ENCODE peak calls at places on chromosome 22, in nine cellular contexts. One of them, this sample, is unnamed.

GRCh38 chr22:19037282-19038163 is 84.7 kb downstream of the DGCR2 start:
- DNase-seq in thoracic aorta: no peak
- DNase-seq in coronary artery: no peak
- DNase-seq in neural progenitor cell: no peak
- DNase-seq in Caco-2: no peak
- DNase-seq in upper lobe of right lung: peak
- DNase-seq in fibroblast of mammary gland: no peak
- DNase-seq in AG10803: no peak
- DNase-seq in fibroblast of lung: no peak
- DNase-seq in this sample: no peak

GRCh38 chr22:20464096-20464614 is 26.5 kb upstream of the SCARF2 start:
- DNase-seq in thoracic aorta: no peak
- DNase-seq in coronary artery: no peak
- DNase-seq in neural progenitor cell: no peak
- DNase-seq in Caco-2: no peak
- DNase-seq in upper lobe of right lung: peak
- DNase-seq in fibroblast of mammary gland: no peak
- DNase-seq in AG10803: no peak
- DNase-seq in fibroblast of lung: no peak
- DNase-seq in this sample: no peak

GRCh38 chr22:20847318-20847822 is 11.2 kb downstream of the PI4KA start:
- DNase-seq in thoracic aorta: no peak
- DNase-seq in coronary artery: no peak
- DNase-seq in neural progenitor cell: no peak
- DNase-seq in Caco-2: no peak
- DNase-seq in upper lobe of right lung: no peak
- DNase-seq in fibroblast of mammary gland: no peak
- DNase-seq in AG10803: no peak
- DNase-seq in fibroblast of lung: no peak
- DNase-seq in this sample: no peak

GRCh38 chr22:18031670-18032454 is 7.5 kb upstream of the MICAL3 start:
- DNase-seq in thoracic aorta: no peak
- DNase-seq in coronary artery: no peak
- DNase-seq in neural progenitor cell: no peak
- DNase-seq in Caco-2: no peak
- DNase-seq in upper lobe of right lung: no peak
- DNase-seq in fibroblast of mammary gland: peak
- DNase-seq in AG10803: peak
- DNase-seq in fibroblast of lung: peak
- DNase-seq in this sample: peak

GRCh38 chr22:31122532-31123291 is at the start of gene INPP5J:
- DNase-seq in thoracic aorta: no peak
- DNase-seq in coronary artery: no peak
- DNase-seq in neural progenitor cell: peak
- DNase-seq in Caco-2: peak
- DNase-seq in upper lobe of right lung: peak
- DNase-seq in fibroblast of mammary gland: peak
- DNase-seq in AG10803: no peak
- DNase-seq in fibroblast of lung: peak
- DNase-seq in this sample: peak

GRCh38 chr22:18994780-18995711 is 59.0 kb upstream of the PRODH start:
- DNase-seq in thoracic aorta: no peak
- DNase-seq in coronary artery: peak
- DNase-seq in neural progenitor cell: peak
- DNase-seq in Caco-2: peak
- DNase-seq in upper lobe of right lung: peak
- DNase-seq in fibroblast of mammary gland: no peak
- DNase-seq in AG10803: no peak
- DNase-seq in fibroblast of lung: no peak
- DNase-seq in this sample: no peak

GRCh38 chr22:20080445-20080775 is 369 bp downstream of the DGCR8 start:
- DNase-seq in thoracic aorta: peak
- DNase-seq in coronary artery: no peak
- DNase-seq in neural progenitor cell: peak
- DNase-seq in Caco-2: peak
- DNase-seq in upper lobe of right lung: peak
- DNase-seq in fibroblast of mammary gland: peak
- DNase-seq in AG10803: peak
- DNase-seq in fibroblast of lung: peak
- DNase-seq in this sample: peak

GRCh38 chr22:31091106-31091975 is 10.2 kb downstream of the SMTN start:
- DNase-seq in thoracic aorta: no peak
- DNase-seq in coronary artery: peak
- DNase-seq in neural progenitor cell: no peak
- DNase-seq in Caco-2: no peak
- DNase-seq in upper lobe of right lung: no peak
- DNase-seq in fibroblast of mammary gland: no peak
- DNase-seq in AG10803: no peak
- DNase-seq in fibroblast of lung: no peak
- DNase-seq in this sample: no peak

DNA sequence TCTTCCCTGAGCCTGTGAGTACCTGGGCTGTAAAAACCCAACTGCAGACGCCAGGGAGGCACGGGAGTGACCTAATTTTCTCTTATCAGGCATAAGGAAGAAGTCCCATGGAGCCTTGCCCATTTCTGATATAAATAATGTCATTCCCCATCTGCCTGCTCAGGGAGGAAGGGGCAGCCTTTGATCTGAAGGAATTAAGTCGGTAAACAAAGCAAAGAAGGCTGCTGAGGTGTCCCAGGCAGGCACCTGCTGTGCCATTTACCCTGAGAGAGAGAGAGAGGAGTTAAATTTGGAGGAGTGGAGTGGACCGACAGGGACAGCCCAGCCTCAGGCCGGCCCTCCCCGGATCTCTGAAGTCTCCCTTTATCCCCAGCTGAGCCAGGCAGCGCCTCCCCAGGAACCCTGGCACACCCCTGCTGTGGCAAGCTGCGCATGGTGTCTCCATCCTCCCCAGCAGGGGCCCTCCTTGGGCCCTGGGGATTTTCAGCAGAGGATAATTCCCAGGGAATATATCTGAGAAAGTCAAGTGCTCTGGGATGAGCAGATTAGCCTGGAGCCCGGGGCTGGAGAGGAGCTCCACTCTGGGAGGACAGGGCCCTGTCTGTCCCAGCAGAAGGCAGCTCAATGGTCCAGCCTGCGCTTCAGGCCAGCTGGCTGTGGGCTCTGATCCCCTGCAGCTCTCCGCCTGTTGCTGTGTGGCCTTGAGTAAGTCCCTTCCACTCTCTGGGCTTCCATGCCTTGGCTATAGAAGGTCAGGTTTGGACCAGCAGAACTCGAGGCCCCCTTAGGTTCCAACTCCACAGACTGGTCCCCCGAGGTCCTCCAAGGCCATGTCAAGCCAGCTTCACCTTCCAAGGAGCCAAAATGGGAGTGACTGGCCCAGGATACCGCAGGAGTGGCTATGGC is 17.5 kb upstream of the CABP7 start:
- DNase-seq in thoracic aorta: no peak
- DNase-seq in coronary artery: no peak
- DNase-seq in neural progenitor cell: peak
- DNase-seq in Caco-2: peak
- DNase-seq in upper lobe of right lung: no peak
- DNase-seq in fibroblast of mammary gland: no peak
- DNase-seq in AG10803: no peak
- DNase-seq in fibroblast of lung: no peak
- DNase-seq in this sample: no peak
- TF ChIP-seq CTCF in thoracic aorta: no peak
- TF ChIP-seq CTCF in coronary artery: no peak
- TF ChIP-seq CTCF in neural progenitor cell: no peak
- TF ChIP-seq CTCF in Caco-2: no peak
- TF ChIP-seq CTCF in upper lobe of right lung: no peak
- TF ChIP-seq CTCF in fibroblast of mammary gland: no peak
- TF ChIP-seq CTCF in AG10803: peak
- TF ChIP-seq CTCF in fibroblast of lung: no peak
- TF ChIP-seq CTCF in this sample: no peak

DNA sequence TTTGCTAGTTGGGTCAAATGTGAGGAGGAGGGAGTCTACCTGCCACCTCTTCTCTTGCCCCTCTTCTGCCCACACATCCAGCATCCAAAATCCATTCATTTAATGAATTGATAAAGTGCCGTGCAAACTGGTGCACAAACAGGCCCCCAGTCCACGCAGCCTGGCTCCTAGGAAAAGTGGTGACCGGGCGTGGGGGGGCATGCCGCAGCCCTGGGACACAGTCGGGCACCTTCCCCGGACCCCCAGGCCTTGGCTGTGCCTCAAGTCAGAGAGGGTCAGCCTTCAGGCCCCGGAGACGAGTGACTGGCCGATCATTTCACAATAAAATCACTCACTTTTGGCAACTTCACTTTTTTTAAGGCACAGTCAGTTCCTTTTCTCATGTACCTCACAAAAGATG is 8.1 kb downstream of the CDPF1 start:
- DNase-seq in thoracic aorta: no peak
- DNase-seq in coronary artery: no peak
- DNase-seq in neural progenitor cell: no peak
- DNase-seq in Caco-2: no peak
- DNase-seq in upper lobe of right lung: no peak
- DNase-seq in fibroblast of mammary gland: no peak
- DNase-seq in AG10803: no peak
- DNase-seq in fibroblast of lung: no peak
- DNase-seq in this sample: no peak
- H3K4me3 ChIP-seq in thoracic aorta: no peak
- H3K4me3 ChIP-seq in coronary artery: no peak
- H3K4me3 ChIP-seq in neural progenitor cell: no peak
- H3K4me3 ChIP-seq in Caco-2: no peak
- H3K4me3 ChIP-seq in upper lobe of right lung: no peak
- H3K4me3 ChIP-seq in fibroblast of mammary gland: no peak
- H3K4me3 ChIP-seq in AG10803: no peak
- H3K4me3 ChIP-seq in fibroblast of lung: no peak
- H3K4me3 ChIP-seq in this sample: no peak

GRCh38 chr22:46007848-46008261 is 30.9 kb upstream of the WNT7B start:
- DNase-seq in thoracic aorta: peak
- DNase-seq in coronary artery: peak
- DNase-seq in neural progenitor cell: no peak
- DNase-seq in Caco-2: no peak
- DNase-seq in upper lobe of right lung: peak
- DNase-seq in fibroblast of mammary gland: peak
- DNase-seq in AG10803: peak
- DNase-seq in fibroblast of lung: peak
- DNase-seq in this sample: peak
- TF ChIP-seq CTCF in thoracic aorta: no peak
- TF ChIP-seq CTCF in coronary artery: no peak
- TF ChIP-seq CTCF in neural progenitor cell: no peak
- TF ChIP-seq CTCF in Caco-2: no peak
- TF ChIP-seq CTCF in upper lobe of right lung: no peak
- TF ChIP-seq CTCF in fibroblast of mammary gland: no peak
- TF ChIP-seq CTCF in AG10803: no peak
- TF ChIP-seq CTCF in fibroblast of lung: no peak
- TF ChIP-seq CTCF in this sample: no peak

DNA sequence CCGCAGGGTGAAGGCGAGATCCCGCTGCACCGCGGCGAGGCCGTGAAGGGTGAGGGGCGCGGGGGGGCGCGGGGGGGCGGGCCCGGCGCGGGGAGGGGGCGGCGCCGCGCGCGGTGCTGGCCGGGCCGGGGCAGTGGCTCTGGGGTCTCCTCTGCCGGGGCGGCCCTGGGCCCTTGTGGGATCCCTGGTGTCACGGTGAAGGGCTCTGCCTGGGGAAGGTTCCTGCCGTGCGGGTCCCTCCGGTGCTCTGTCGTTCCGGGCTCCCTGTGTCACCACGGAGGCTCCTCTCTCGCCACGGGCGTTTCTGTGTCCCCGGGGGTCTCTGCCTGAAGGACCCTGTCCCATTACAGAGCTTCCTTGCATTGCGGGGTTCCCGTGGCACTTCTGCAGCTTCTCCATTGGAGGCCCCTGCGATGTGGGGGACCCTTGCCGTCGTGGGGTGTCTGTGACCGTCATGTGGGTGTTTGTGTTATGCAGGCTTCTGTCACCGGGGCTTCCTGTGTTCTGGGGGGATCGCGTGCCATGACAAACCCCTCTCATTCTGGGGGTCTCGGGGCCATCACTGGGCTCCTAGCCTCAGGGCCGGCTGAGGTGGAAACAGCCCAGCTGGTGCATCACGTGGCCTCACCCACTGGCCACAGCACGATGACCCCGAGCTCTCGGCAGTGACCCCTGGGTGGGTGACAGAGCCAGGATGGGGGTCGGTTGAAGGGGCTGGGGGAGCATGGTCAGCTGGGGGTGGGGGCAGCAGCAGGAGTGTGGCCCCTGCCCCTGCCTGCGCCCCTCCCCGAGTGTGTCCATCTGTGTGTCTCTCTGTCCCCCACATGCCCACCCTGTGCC is 25.3 kb downstream of the SHANK3 start:
- DNase-seq in thoracic aorta: no peak
- DNase-seq in coronary artery: no peak
- DNase-seq in neural progenitor cell: no peak
- DNase-seq in Caco-2: no peak
- DNase-seq in upper lobe of right lung: peak
- DNase-seq in fibroblast of mammary gland: no peak
- DNase-seq in AG10803: no peak
- DNase-seq in fibroblast of lung: no peak
- DNase-seq in this sample: no peak
- H3K4me3 ChIP-seq in thoracic aorta: no peak
- H3K4me3 ChIP-seq in coronary artery: peak
- H3K4me3 ChIP-seq in neural progenitor cell: peak
- H3K4me3 ChIP-seq in Caco-2: peak
- H3K4me3 ChIP-seq in upper lobe of right lung: peak
- H3K4me3 ChIP-seq in fibroblast of mammary gland: peak
- H3K4me3 ChIP-seq in AG10803: peak
- H3K4me3 ChIP-seq in fibroblast of lung: peak
- H3K4me3 ChIP-seq in this sample: peak

DNA sequence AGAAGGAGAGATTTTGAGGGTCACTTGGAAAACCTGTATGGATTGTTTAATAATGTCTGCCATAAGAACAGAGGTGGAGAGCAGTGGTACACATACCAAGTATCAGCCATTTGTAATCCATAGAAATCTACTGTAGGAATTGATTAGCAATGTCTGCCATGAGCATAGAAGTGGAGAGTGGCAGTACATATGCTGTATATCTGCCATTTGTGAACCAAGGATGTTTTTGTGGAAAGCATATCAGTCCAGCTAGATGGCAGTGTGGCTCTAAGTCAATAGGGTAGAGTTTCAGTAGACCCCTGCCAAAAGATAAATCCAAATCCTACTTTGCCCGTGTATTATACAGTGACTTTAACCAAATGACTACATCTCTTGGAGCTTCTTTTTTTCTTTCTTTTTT is 82.9 kb upstream of the SEZ6L start:
- DNase-seq in thoracic aorta: no peak
- DNase-seq in coronary artery: no peak
- DNase-seq in neural progenitor cell: peak
- DNase-seq in Caco-2: no peak
- DNase-seq in upper lobe of right lung: no peak
- DNase-seq in fibroblast of mammary gland: no peak
- DNase-seq in AG10803: no peak
- DNase-seq in fibroblast of lung: no peak
- DNase-seq in this sample: no peak
- TF ChIP-seq CTCF in thoracic aorta: no peak
- TF ChIP-seq CTCF in coronary artery: no peak
- TF ChIP-seq CTCF in neural progenitor cell: peak
- TF ChIP-seq CTCF in Caco-2: no peak
- TF ChIP-seq CTCF in upper lobe of right lung: no peak
- TF ChIP-seq CTCF in fibroblast of mammary gland: no peak
- TF ChIP-seq CTCF in AG10803: no peak
- TF ChIP-seq CTCF in fibroblast of lung: no peak
- TF ChIP-seq CTCF in this sample: no peak

This sample was measured in fibroblast of the aortic adventitia.